ENCODE peak calls at places on chromosomes 11 and 22, in four cellular contexts. B is NCI-H2081; E is progenitor cell of endocrine pancreas; G is activated naive CD4-positive, alpha-beta T cell. J is an unnamed sample.

GRCh38 chr11:119206512-119207299 is 567 bp downstream of the CBL start:
- DNase-seq in B (peak), E (peak), G (peak), J (peak)

GRCh38 chr11:128690746-128691091 is 3.2 kb upstream of the FLI1 start:
- DNase-seq in B (no peak), E (no peak), G (no peak), J (no peak)

GRCh38 chr22:22935546-22936157 is 48.0 kb downstream of the IGLL5 start:
- DNase-seq in B (no peak), E (no peak), G (no peak), J (no peak)

GRCh38 chr11:94117197-94117574 is 11.5 kb upstream of the PANX1 start:
- DNase-seq in B (no peak), E (no peak), G (no peak), J (no peak)

GRCh38 chr11:70630816-70631623 is 232.7 kb downstream of the CTTN start:
- DNase-seq in B (no peak), E (no peak), G (no peak), J (no peak)

GRCh38 chr11:102530558-102530957 is at the start of gene MMP7:
- DNase-seq in B (no peak), E (no peak), G (no peak), J (no peak)

GRCh38 chr11:14093065-14093464 is 130.5 kb downstream of the SPON1 start:
- DNase-seq in B (no peak), E (no peak), G (no peak), J (no peak)

GRCh38 chr11:101880208-101880607 is 34.6 kb upstream of the CEP126 start:
- DNase-seq in B (peak), E (no peak), G (no peak), J (no peak)

GRCh38 chr11:22461626-22462025 is 123.4 kb downstream of the SLC17A6 start:
- DNase-seq in B (no peak), E (no peak), G (no peak), J (no peak)

GRCh38 chr22:24859587-24859986 is 53.6 kb downstream of the SGSM1 start:
- DNase-seq in B (no peak), E (no peak), G (no peak), J (no peak)

GRCh38 chr11:66277475-66278391 is at the start of gene CNIH2:
- DNase-seq in B (peak), E (no peak), G (peak), J (peak)

GRCh38 chr22:43537019-43537585 is 125.3 kb downstream of the MPPED1 start:
- DNase-seq in B (no peak), E (no peak), G (no peak), J (no peak)

GRCh38 chr11:24457985-24458384 is 38.9 kb upstream of the LUZP2 start:
- DNase-seq in B (peak), E (no peak), G (no peak), J (no peak)

GRCh38 chr11:88363004-88363403 is 25.5 kb upstream of the CTSC start:
- DNase-seq in B (no peak), E (no peak), G (no peak), J (no peak)

GRCh38 chr22:42964994-42965699 is 49.8 kb downstream of the PACSIN2 start:
- DNase-seq in B (peak), E (no peak), G (no peak), J (no peak)

GRCh38 chr11:116742104-116742503 is 30.7 kb downstream of the BUD13 start:
- DNase-seq in B (no peak), E (no peak), G (no peak), J (no peak)

GRCh38 chr11:112856133-112856532 is 105.1 kb upstream of the NCAM1 start:
- DNase-seq in B (no peak), E (no peak), G (no peak), J (no peak)

J was measured in activated gamma-delta T cell.